ENCODE peak calls at places on chromosomes 5 and 9, in six cellular contexts. Z is activated CD4-positive, alpha-beta T cell treated with anti-CD3 and anti-CD28 coated beads, Interleukin-2, amount 50 U/mL, for 1 hour; P is activated T-helper 1 cell treated with anti-CD3 and anti-CD28 coated beads, Interleukin-12 subunit alpha, Interleukin-12 subunit beta, Interleukin-2, Interleukin-4 antibody, amounts not matched to agents 30 ng/mL and 10 ng/mL and 1 ng/mL, durations not matched to agents 14 hours and 24 hours and 36 hours; C is MV-4-11; F is fibroblast of the conjunctiva; G is AG04450. L is an unnamed sample.
A peak's percentile ranks its signal among the peaks of the same experiment; 100 is the strongest.

GRCh38 chr5:137158691-137159090 is 340.4 kb downstream of the SPOCK1 start:
- DNase-seq in Z (no peak), P (no peak), C (no peak), F (no peak), G (no peak), L (no peak)

GRCh38 chr9:120710110-120710981 is 3.9 kb downstream of the MEGF9 start:
- DNase-seq in Z (no peak), P (peak; percentile 27), C (no peak), F (no peak), G (no peak), L (peak; percentile 33)

GRCh38 chr9:132534832-132535231 is 47.6 kb upstream of the BARHL1 start:
- DNase-seq in Z (no peak), P (no peak), C (no peak), F (no peak), G (no peak), L (no peak)

GRCh38 chr9:37550781-37551180 is 25.4 kb downstream of the FBXO10 start:
- DNase-seq in Z (no peak), P (no peak), C (no peak), F (no peak), G (peak; percentile 32), L (no peak)

GRCh38 chr5:117455236-117456233 is 880.9 kb upstream of the SEMA6A start:
- DNase-seq in Z (no peak), P (no peak), C (no peak), F (no peak), G (no peak), L (peak; percentile 5)

GRCh38 chr5:73981696-73982095 is 355.7 kb downstream of the ARHGEF28 start:
- DNase-seq in Z (no peak), P (no peak), C (no peak), F (no peak), G (no peak), L (no peak)

GRCh38 chr5:143245929-143246561 is 157.4 kb downstream of the NR3C1 start:
- DNase-seq in Z (no peak), P (no peak), C (peak; percentile 9), F (peak; percentile 88), G (no peak), L (no peak)

GRCh38 chr5:14917719-14918118 is 46.1 kb upstream of the ANKH start:
- DNase-seq in Z (no peak), P (no peak), C (no peak), F (peak; percentile 40), G (no peak), L (no peak)

GRCh38 chr9:34602906-34603305 is 9.0 kb downstream of the RPP25L start:
- DNase-seq in Z (no peak), P (no peak), C (no peak), F (no peak), G (no peak), L (no peak)

GRCh38 chr5:9947944-9948343 is 301.7 kb downstream of the ATPSCKMT start:
- DNase-seq in Z (no peak), P (no peak), C (no peak), F (no peak), G (no peak), L (no peak)

GRCh38 chr5:172096184-172096941 is 89.9 kb upstream of the FBXW11 start:
- DNase-seq in Z (no peak), P (no peak), C (no peak), F (no peak), G (no peak), L (no peak)

GRCh38 chr9:38700695-38701094 is 19.2 kb downstream of the FAM240B start:
- DNase-seq in Z (no peak), P (no peak), C (no peak), F (no peak), G (no peak), L (no peak)

GRCh38 chr5:37005946-37006540 is 129.5 kb downstream of the NIPBL start:
- DNase-seq in Z (no peak), P (no peak), C (no peak), F (peak; percentile 13), G (no peak), L (no peak)

GRCh38 chr9:137370865-137371520 is 52.0 kb downstream of the EXD3 start:
- DNase-seq in Z (no peak), P (no peak), C (no peak), F (no peak), G (no peak), L (no peak)

GRCh38 chr9:135419106-135419505 is 60.5 kb upstream of the PPP1R26 start:
- DNase-seq in Z (no peak), P (no peak), C (no peak), F (no peak), G (no peak), L (no peak)

GRCh38 chr5:133821311-133821741 is 147.1 kb downstream of the C5orf15 start:
- DNase-seq in Z (no peak), P (no peak), C (no peak), F (no peak), G (no peak), L (no peak)

GRCh38 chr5:101364469-101364868 is 461.4 kb upstream of the ST8SIA4 start:
- DNase-seq in Z (no peak), P (no peak), C (no peak), F (no peak), G (no peak), L (no peak)

GRCh38 chr5:158026248-158027031 is 167.5 kb upstream of the CLINT1 start:
- DNase-seq in Z (no peak), P (no peak), C (no peak), F (peak; percentile 80), G (no peak), L (no peak)

GRCh38 chr5:53110156-53110555 is 599 bp upstream of the MOCS2 start:
- DNase-seq in Z (no peak), P (no peak), C (no peak), F (no peak), G (no peak), L (no peak)

L was measured in activated naive CD4-positive, alpha-beta T cell treated with anti-CD3 and anti-CD28 coated beads for 36 hours.